ENCODE peak calls at places on chromosomes 11 and 22, in six cellular contexts. D is spleen, M is LNCaP clone FGC, W is A172, C is KBM-7, A is aorta. Y is an unnamed sample.

GRCh38 chr11:130340671-130341319 is 26.1 kb upstream of the ZBTB44 start:
- DNase-seq in W (no peak), M (no peak), C (no peak), A (no peak), D (no peak), Y (no peak)

GRCh38 chr11:10695821-10696220 is 2.3 kb upstream of the IRAG1 start:
- DNase-seq in A (no peak), D (no peak), C (no peak), M (no peak), W (no peak), Y (no peak)

GRCh38 chr11:73019996-73020395 is 122.1 kb downstream of the FCHSD2 start:
- DNase-seq in A (no peak), W (no peak), D (no peak), M (no peak), C (no peak), Y (no peak)

GRCh38 chr11:121422675-121423074 is 29.4 kb upstream of the SORL1 start:
- DNase-seq in C (no peak), M (no peak), W (no peak), A (no peak), D (no peak), Y (no peak)

GRCh38 chr11:70371241-70371640 is 27.1 kb upstream of the CTTN start:
- DNase-seq in C (no peak), M (no peak), A (no peak), D (no peak), W (no peak), Y (no peak)

GRCh38 chr11:6414874-6415328 is 4.0 kb downstream of the APBB1 start:
- DNase-seq in M (no peak), C (no peak), A (no peak), W (no peak), D (no peak), Y (no peak)

GRCh38 chr11:61728940-61729219 is 23.6 kb upstream of the MYRF start:
- DNase-seq in C (no peak), W (peak; percentile 90), A (no peak), D (no peak), M (no peak), Y (no peak)

GRCh38 chr11:85752890-85753581 is 57.9 kb downstream of the SYTL2 start:
- DNase-seq in D (peak; percentile 80), M (no peak), W (no peak), A (peak; percentile 56), C (peak; percentile 90), Y (peak; percentile 53)

GRCh38 chr22:31106651-31107205 is 640 bp downstream of the SELENOM start:
- DNase-seq in M (no peak), A (no peak), W (no peak), C (no peak), D (no peak), Y (no peak)

GRCh38 chr11:71342951-71343827 is 90.8 kb upstream of the SHANK2 start:
- DNase-seq in C (peak; percentile 5), D (peak; percentile 68), M (peak; percentile 17), W (peak; percentile 6), A (no peak), Y (no peak)

GRCh38 chr11:24437123-24437522 is 59.7 kb upstream of the LUZP2 start:
- DNase-seq in C (no peak), A (no peak), M (no peak), D (no peak), W (no peak), Y (no peak)

GRCh38 chr22:17172172-17172833 is 13.2 kb upstream of the HDHD5 start:
- DNase-seq in W (no peak), A (no peak), C (no peak), D (peak; percentile 81), M (no peak), Y (peak; percentile 51)

GRCh38 chr11:114501901-114502300 is 57.8 kb downstream of the NXPE1 start:
- DNase-seq in M (no peak), W (no peak), C (no peak), D (no peak), A (no peak), Y (no peak)

GRCh38 chr11:122920579-122920978 is 38.0 kb downstream of the JHY start:
- DNase-seq in W (no peak), A (no peak), C (no peak), M (no peak), D (no peak), Y (peak; percentile 78)

GRCh38 chr11:133897331-133897650 is 52.0 kb upstream of the SPATA19 start:
- DNase-seq in W (no peak), A (no peak), M (no peak), D (no peak), C (no peak), Y (peak; percentile 29)

GRCh38 chr11:18540207-18541009 is 13.7 kb upstream of the TSG101 start:
- DNase-seq in W (peak; percentile 25), C (peak; percentile 35), D (no peak), A (no peak), M (peak; percentile 17), Y (no peak)

GRCh38 chr22:30552719-30553118 is 6.2 kb upstream of the SEC14L6 start:
- DNase-seq in W (no peak), D (no peak), M (no peak), A (no peak), C (no peak), Y (no peak)

GRCh38 chr11:69657911-69658605 is 17.1 kb downstream of the LTO1 start:
- DNase-seq in A (peak; percentile 6), M (no peak), D (peak; percentile 78), C (no peak), W (no peak), Y (peak; percentile 84)

GRCh38 chr11:76808996-76809395 is 25.8 kb downstream of the TSKU start:
- DNase-seq in M (no peak), W (no peak), A (no peak), D (peak; percentile 51), C (no peak), Y (peak; percentile 12)

GRCh38 chr22:25582946-25583345 is 18.5 kb downstream of the GRK3 start:
- DNase-seq in C (no peak), M (no peak), D (no peak), W (peak; percentile 4), A (no peak), Y (no peak)

GRCh38 chr11:130146797-130147196 is 12.8 kb upstream of the ST14 start:
- DNase-seq in A (peak; percentile 77), C (peak; percentile 85), M (no peak), D (no peak), W (no peak), Y (no peak)

GRCh38 chr11:122668562-122669090 is 13.1 kb downstream of the UBASH3B start:
- DNase-seq in A (no peak), D (no peak), C (no peak), W (peak; percentile 71), M (no peak), Y (no peak)

GRCh38 chr11:122727101-122727929 is 71.8 kb downstream of the UBASH3B start:
- DNase-seq in A (no peak), D (no peak), M (no peak), C (peak; percentile 59), W (no peak), Y (no peak)

GRCh38 chr11:18703001-18703763 is 4.6 kb downstream of the TMEM86A start:
- DNase-seq in D (no peak), A (no peak), C (no peak), M (no peak), W (peak; percentile 26), Y (no peak)

GRCh38 chr11:57920971-57921370 is 102.7 kb upstream of the OR9Q1 start:
- DNase-seq in A (no peak), D (no peak), M (no peak), W (no peak), C (no peak), Y (no peak)

GRCh38 chr22:31093090-31093850 is 12.2 kb downstream of the SMTN start:
- DNase-seq in M (no peak), A (peak; percentile 88), C (no peak), W (no peak), D (no peak), Y (no peak)

GRCh38 chr11:134854391-134854991 is 442.4 kb upstream of the B3GAT1 start:
- DNase-seq in M (no peak), C (no peak), D (no peak), A (no peak), W (no peak), Y (no peak)

GRCh38 chr11:1290052-1291040 is 19.1 kb downstream of the TOLLIP start:
- DNase-seq in W (no peak), M (no peak), D (peak; percentile 57), C (no peak), A (no peak), Y (peak; percentile 49)

GRCh38 chr11:117919326-117920275 is 9.6 kb downstream of the TMPRSS13 start:
- DNase-seq in D (peak; percentile 64), W (no peak), C (no peak), A (no peak), M (no peak), Y (no peak)

GRCh38 chr11:17165247-17165890 is 42.4 kb downstream of the PIK3C2A start:
- DNase-seq in W (no peak), D (no peak), C (no peak), M (no peak), A (no peak), Y (no peak)

GRCh38 chr11:124482362-124483147 is 37.1 kb upstream of the OR8B8 start:
- DNase-seq in A (no peak), W (no peak), C (no peak), M (no peak), D (peak; percentile 48), Y (no peak)

GRCh38 chr22:44894321-44894720 is 115.5 kb downstream of the PHF21B start:
- DNase-seq in M (no peak), A (no peak), C (no peak), W (no peak), D (no peak), Y (no peak)

GRCh38 chr11:16167706-16168487 is 188.4 kb downstream of the SOX6 start:
- DNase-seq in M (no peak), A (no peak), W (no peak), C (no peak), D (no peak), Y (no peak)

GRCh38 chr11:115645631-115646271 is 141.5 kb upstream of the CADM1 start:
- DNase-seq in C (no peak), D (no peak), A (peak; percentile 51), M (no peak), W (no peak), Y (no peak)

GRCh38 chr11:47121731-47122130 is 54.9 kb downstream of the ARFGAP2 start:
- DNase-seq in D (no peak), W (no peak), C (no peak), A (no peak), M (no peak), Y (no peak)

Y was measured in upper lobe of left lung.